ENCODE peak calls at places on chromosomes 13 and 19, in six cellular contexts. One of them, this sample, is unnamed.

GRCh38 chr19:1102407-1103106 is 1.2 kb upstream of the GPX4 start:
- DNase-seq in A549: no peak
- DNase-seq in HepG2: peak
- DNase-seq in GM12878: peak
- DNase-seq in K562: no peak
- DNase-seq in endothelial cell of umbilical vein: peak
- DNase-seq in this sample: peak

GRCh38 chr13:98839826-98840769 is 87.6 kb upstream of the SLC15A1 start:
- DNase-seq in HepG2: peak
- DNase-seq in K562: peak
- DNase-seq in endothelial cell of umbilical vein: peak
- DNase-seq in GM12878: no peak
- DNase-seq in A549: peak
- DNase-seq in this sample: peak

GRCh38 chr19:18293642-18294466 is 12.4 kb upstream of the JUND start:
- DNase-seq in HepG2: no peak
- DNase-seq in K562: peak
- DNase-seq in endothelial cell of umbilical vein: no peak
- DNase-seq in GM12878: no peak
- DNase-seq in A549: no peak
- DNase-seq in this sample: no peak

GRCh38 chr13:70237131-70237530 is 128.9 kb upstream of the KLHL1 start:
- DNase-seq in A549: no peak
- DNase-seq in endothelial cell of umbilical vein: no peak
- DNase-seq in K562: no peak
- DNase-seq in GM12878: no peak
- DNase-seq in HepG2: no peak
- DNase-seq in this sample: no peak

GRCh38 chr13:50424993-50425392 is 409.7 kb downstream of the KCNRG start:
- DNase-seq in K562: no peak
- DNase-seq in A549: no peak
- DNase-seq in GM12878: no peak
- DNase-seq in HepG2: no peak
- DNase-seq in endothelial cell of umbilical vein: no peak
- DNase-seq in this sample: no peak

GRCh38 chr19:35357867-35358573 is at the start of gene FFAR3:
- DNase-seq in GM12878: no peak
- DNase-seq in endothelial cell of umbilical vein: no peak
- DNase-seq in K562: no peak
- DNase-seq in HepG2: no peak
- DNase-seq in A549: no peak
- DNase-seq in this sample: peak

GRCh38 chr19:4691383-4691782 is 21.2 kb upstream of the MYDGF start:
- DNase-seq in GM12878: no peak
- DNase-seq in endothelial cell of umbilical vein: no peak
- DNase-seq in A549: no peak
- DNase-seq in HepG2: no peak
- DNase-seq in K562: peak
- DNase-seq in this sample: no peak

GRCh38 chr13:27401210-27401609 is 23.2 kb upstream of the GTF3A start:
- DNase-seq in GM12878: no peak
- DNase-seq in A549: no peak
- DNase-seq in endothelial cell of umbilical vein: no peak
- DNase-seq in K562: no peak
- DNase-seq in HepG2: no peak
- DNase-seq in this sample: peak

GRCh38 chr19:54451997-54452396 is 3.0 kb downstream of the LENG8 start:
- DNase-seq in endothelial cell of umbilical vein: no peak
- DNase-seq in K562: no peak
- DNase-seq in HepG2: no peak
- DNase-seq in GM12878: no peak
- DNase-seq in A549: no peak
- DNase-seq in this sample: no peak

GRCh38 chr13:44068737-44069136 is 189.0 kb downstream of the LACC1 start:
- DNase-seq in K562: no peak
- DNase-seq in HepG2: no peak
- DNase-seq in endothelial cell of umbilical vein: peak
- DNase-seq in GM12878: no peak
- DNase-seq in A549: no peak
- DNase-seq in this sample: no peak

GRCh38 chr19:2015611-2015950 is at the start of gene BTBD2:
- DNase-seq in HepG2: no peak
- DNase-seq in K562: no peak
- DNase-seq in A549: no peak
- DNase-seq in GM12878: no peak
- DNase-seq in endothelial cell of umbilical vein: no peak
- DNase-seq in this sample: peak

GRCh38 chr13:73672492-73672891 is 461.7 kb downstream of the KLF12 start:
- DNase-seq in endothelial cell of umbilical vein: peak
- DNase-seq in A549: no peak
- DNase-seq in K562: no peak
- DNase-seq in GM12878: no peak
- DNase-seq in HepG2: peak
- DNase-seq in this sample: no peak

GRCh38 chr13:44243198-44243852 is 130.3 kb upstream of the SERP2 start:
- DNase-seq in GM12878: no peak
- DNase-seq in HepG2: peak
- DNase-seq in K562: peak
- DNase-seq in endothelial cell of umbilical vein: peak
- DNase-seq in A549: no peak
- DNase-seq in this sample: peak

GRCh38 chr13:92838786-92839185 is 387.8 kb upstream of the GPC6 start:
- DNase-seq in A549: no peak
- DNase-seq in HepG2: peak
- DNase-seq in GM12878: no peak
- DNase-seq in endothelial cell of umbilical vein: no peak
- DNase-seq in K562: no peak
- DNase-seq in this sample: no peak

GRCh38 chr19:31232220-31232619 is 117.0 kb downstream of the TSHZ3 start:
- DNase-seq in K562: no peak
- DNase-seq in HepG2: no peak
- DNase-seq in endothelial cell of umbilical vein: no peak
- DNase-seq in GM12878: no peak
- DNase-seq in A549: no peak
- DNase-seq in this sample: no peak

GRCh38 chr19:33507021-33507956 is 14.3 kb downstream of the PEPD start:
- DNase-seq in HepG2: no peak
- DNase-seq in GM12878: no peak
- DNase-seq in endothelial cell of umbilical vein: peak
- DNase-seq in K562: no peak
- DNase-seq in A549: no peak
- DNase-seq in this sample: no peak

GRCh38 chr13:75222031-75222430 is 259.9 kb downstream of the TBC1D4 start:
- DNase-seq in K562: no peak
- DNase-seq in GM12878: no peak
- DNase-seq in endothelial cell of umbilical vein: no peak
- DNase-seq in HepG2: no peak
- DNase-seq in A549: no peak
- DNase-seq in this sample: peak

GRCh38 chr13:75219479-75220237 is 262.3 kb downstream of the TBC1D4 start:
- DNase-seq in GM12878: peak
- DNase-seq in K562: peak
- DNase-seq in HepG2: peak
- DNase-seq in endothelial cell of umbilical vein: peak
- DNase-seq in A549: peak
- DNase-seq in this sample: peak

GRCh38 chr13:75220238-75220542 is 261.8 kb downstream of the TBC1D4 start:
- DNase-seq in K562: no peak
- DNase-seq in GM12878: no peak
- DNase-seq in A549: no peak
- DNase-seq in HepG2: no peak
- DNase-seq in endothelial cell of umbilical vein: no peak
- DNase-seq in this sample: no peak

GRCh38 chr13:75214846-75215245 is 267.1 kb downstream of the TBC1D4 start:
- DNase-seq in K562: no peak
- DNase-seq in A549: no peak
- DNase-seq in endothelial cell of umbilical vein: no peak
- DNase-seq in HepG2: no peak
- DNase-seq in GM12878: no peak
- DNase-seq in this sample: no peak

DNA sequence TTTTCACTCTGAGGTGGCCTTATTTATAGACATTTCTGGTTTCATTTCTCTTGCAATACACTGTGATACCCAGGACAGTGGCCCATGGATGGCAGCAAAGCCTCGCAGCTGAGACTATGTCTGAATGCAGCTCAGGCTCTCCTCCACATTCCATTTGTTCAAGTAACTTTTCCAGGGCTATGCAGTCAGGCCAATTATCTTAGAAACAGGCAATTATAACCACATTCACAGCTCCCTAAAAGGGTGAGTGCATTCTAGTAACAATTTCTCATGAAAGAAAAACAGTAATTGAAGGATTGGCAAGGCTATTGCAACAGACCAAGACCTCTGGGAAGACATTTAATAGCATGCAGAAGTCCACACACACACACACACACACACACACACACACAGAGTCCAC is 264.0 kb downstream of the TBC1D4 start:
- DNase-seq in A549: no peak
- DNase-seq in K562: no peak
- DNase-seq in HepG2: no peak
- DNase-seq in endothelial cell of umbilical vein: no peak
- DNase-seq in GM12878: no peak
- DNase-seq in this sample: no peak
- TF ChIP-seq MYC in A549: no peak
- TF ChIP-seq MYC in K562: no peak
- TF ChIP-seq MYC in HepG2: no peak
- TF ChIP-seq MYC in endothelial cell of umbilical vein: no peak
- TF ChIP-seq MYC in GM12878: no peak
- TF ChIP-seq MYC in this sample: no peak

GRCh38 chr19:21505459-21506393 is at the start of gene ZNF429:
- DNase-seq in K562: peak
- DNase-seq in HepG2: peak
- DNase-seq in endothelial cell of umbilical vein: peak
- DNase-seq in A549: no peak
- DNase-seq in GM12878: peak
- DNase-seq in this sample: peak
- TF ChIP-seq CTCF in K562: peak
- TF ChIP-seq CTCF in HepG2: peak
- TF ChIP-seq CTCF in endothelial cell of umbilical vein: no peak
- TF ChIP-seq CTCF in A549: no peak
- TF ChIP-seq CTCF in GM12878: no peak
- TF ChIP-seq CTCF in this sample: no peak

GRCh38 chr19:10695401-10696398 is 5.5 kb upstream of the QTRT1 start:
- DNase-seq in A549: peak
- DNase-seq in GM12878: peak
- DNase-seq in HepG2: peak
- DNase-seq in K562: peak
- DNase-seq in endothelial cell of umbilical vein: peak
- DNase-seq in this sample: peak

GRCh38 chr19:10701955-10702307 is 692 bp downstream of the QTRT1 start:
- DNase-seq in HepG2: peak
- DNase-seq in A549: no peak
- DNase-seq in endothelial cell of umbilical vein: peak
- DNase-seq in GM12878: no peak
- DNase-seq in K562: peak
- DNase-seq in this sample: peak

GRCh38 chr19:10694706-10695105 is 6.5 kb upstream of the QTRT1 start:
- DNase-seq in A549: no peak
- DNase-seq in K562: no peak
- DNase-seq in GM12878: no peak
- DNase-seq in endothelial cell of umbilical vein: no peak
- DNase-seq in HepG2: no peak
- DNase-seq in this sample: peak

DNA sequence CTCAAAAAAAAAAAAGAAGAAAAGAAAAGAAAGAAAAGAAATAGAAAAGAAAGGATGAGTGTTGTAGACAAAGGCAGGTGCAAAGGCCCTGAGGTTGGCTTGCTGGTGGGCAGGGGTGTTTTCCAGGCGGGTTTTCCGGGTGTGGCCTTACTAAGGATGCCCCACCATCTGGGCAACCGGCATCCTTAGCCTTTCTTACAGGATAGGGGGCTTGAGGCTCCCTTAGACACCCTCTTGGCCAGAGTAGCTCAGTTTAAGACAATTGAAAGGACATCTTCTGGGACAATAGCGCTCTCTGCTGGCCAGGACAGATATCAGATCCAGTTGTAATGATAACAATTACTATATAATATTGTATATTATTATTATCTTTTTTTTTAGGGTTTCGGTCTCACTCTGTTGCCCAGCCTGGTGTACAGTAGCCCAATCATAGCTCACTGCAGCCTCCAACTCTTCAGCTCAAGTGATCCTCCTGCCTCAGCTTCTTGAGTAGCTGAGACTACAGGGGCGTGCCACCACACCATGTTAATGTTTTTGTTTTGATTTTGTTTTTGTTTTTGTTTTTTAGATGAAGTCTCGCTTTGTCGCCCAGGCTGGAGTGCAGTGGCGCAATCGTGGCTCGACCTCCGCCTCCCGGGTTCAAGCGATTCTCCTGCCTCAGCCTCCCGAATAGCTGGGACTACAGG is 1.4 kb upstream of the QTRT1 start:
- DNase-seq in A549: peak
- DNase-seq in GM12878: peak
- DNase-seq in HepG2: peak
- DNase-seq in endothelial cell of umbilical vein: peak
- DNase-seq in K562: peak
- DNase-seq in this sample: peak
- TF ChIP-seq MAX in A549: no peak
- TF ChIP-seq MAX in GM12878: no peak
- TF ChIP-seq MAX in HepG2: no peak
- TF ChIP-seq MAX in endothelial cell of umbilical vein: no peak
- TF ChIP-seq MAX in K562: no peak
- TF ChIP-seq MAX in this sample: no peak

GRCh38 chr13:33153421-33154381 is 131.9 kb downstream of the STARD13 start:
- DNase-seq in K562: no peak
- DNase-seq in A549: no peak
- DNase-seq in HepG2: peak
- DNase-seq in endothelial cell of umbilical vein: peak
- DNase-seq in GM12878: no peak
- DNase-seq in this sample: no peak
- TF ChIP-seq MYC in K562: no peak
- TF ChIP-seq MYC in A549: no peak
- TF ChIP-seq MYC in HepG2: no peak
- TF ChIP-seq MYC in endothelial cell of umbilical vein: no peak
- TF ChIP-seq MYC in GM12878: no peak
- TF ChIP-seq MYC in this sample: no peak

GRCh38 chr13:110944121-110944967 is 29.5 kb upstream of the ANKRD10 start:
- DNase-seq in K562: peak
- DNase-seq in GM12878: no peak
- DNase-seq in HepG2: peak
- DNase-seq in endothelial cell of umbilical vein: peak
- DNase-seq in A549: peak
- DNase-seq in this sample: peak
- TF ChIP-seq CTCF in K562: peak
- TF ChIP-seq CTCF in GM12878: peak
- TF ChIP-seq CTCF in HepG2: peak
- TF ChIP-seq CTCF in endothelial cell of umbilical vein: peak
- TF ChIP-seq CTCF in A549: peak
- TF ChIP-seq CTCF in this sample: peak

GRCh38 chr19:39563408-39563807 is 23.4 kb upstream of the EID2 start:
- DNase-seq in endothelial cell of umbilical vein: no peak
- DNase-seq in K562: no peak
- DNase-seq in A549: no peak
- DNase-seq in HepG2: no peak
- DNase-seq in GM12878: no peak
- DNase-seq in this sample: no peak
- TF ChIP-seq MAX in endothelial cell of umbilical vein: no peak
- TF ChIP-seq MAX in K562: no peak
- TF ChIP-seq MAX in A549: no peak
- TF ChIP-seq MAX in HepG2: no peak
- TF ChIP-seq MAX in GM12878: no peak
- TF ChIP-seq MAX in this sample: no peak

GRCh38 chr19:50835785-50836542 is 2.6 kb upstream of the KLK15 start:
- DNase-seq in endothelial cell of umbilical vein: peak
- DNase-seq in A549: peak
- DNase-seq in HepG2: peak
- DNase-seq in GM12878: peak
- DNase-seq in K562: peak
- DNase-seq in this sample: peak
- TF ChIP-seq MYC in endothelial cell of umbilical vein: no peak
- TF ChIP-seq MYC in A549: no peak
- TF ChIP-seq MYC in HepG2: peak
- TF ChIP-seq MYC in GM12878: no peak
- TF ChIP-seq MYC in K562: no peak
- TF ChIP-seq MYC in this sample: no peak

This sample was measured in NB4.